ENCODE peak calls at places on chromosomes 7 and 10, in nine cellular contexts. F is A549, O is PC-9, N is upper lobe of left lung, G is DND-41, U is IMR-90, D is prostate gland, T is H9, Y is body of pancreas. E is an unnamed sample.

GRCh38 chr7:69814421-69814962 is 216.2 kb downstream of the AUTS2 start:
- DNase-seq in Y (no peak), D (no peak), F (no peak), T (peak; percentile 32), G (no peak), N (peak; percentile 54), U (no peak), O (no peak), E (no peak)

GRCh38 chr7:24980695-24981543 is 941 bp upstream of the OSBPL3 start:
- DNase-seq in O (peak; percentile 53), N (peak; percentile 85), T (peak; percentile 49), U (peak; percentile 36), F (peak; percentile 34), D (no peak), G (no peak), Y (peak; percentile 37), E (peak; percentile 51)

GRCh38 chr7:138208010-138208634 is 131.9 kb downstream of the AKR1D1 start:
- DNase-seq in T (peak; percentile 40), Y (no peak), U (no peak), F (no peak), O (no peak), N (no peak), G (no peak), D (no peak), E (no peak)

GRCh38 chr7:148095066-148095465 is 495.5 kb upstream of the C7orf33 start:
- DNase-seq in F (no peak), D (no peak), N (no peak), O (no peak), U (no peak), T (no peak), G (no peak), Y (no peak), E (no peak)

GRCh38 chr7:40133561-40134427 is 628 bp downstream of the MPLKIP start:
- DNase-seq in N (peak; percentile 91), F (no peak), T (no peak), O (no peak), U (peak; percentile 4), D (no peak), Y (no peak), G (no peak), E (no peak)

GRCh38 chr7:6162331-6162620 is 110.1 kb downstream of the CYTH3 start:
- DNase-seq in T (no peak), G (no peak), D (no peak), O (no peak), Y (no peak), F (no peak), U (no peak), N (peak; percentile 65), E (no peak)

GRCh38 chr10:73469579-73469978 is 26.2 kb downstream of the PPP3CB start:
- DNase-seq in G (no peak), T (no peak), D (no peak), N (no peak), O (no peak), F (no peak), U (no peak), Y (no peak), E (no peak)

GRCh38 chr7:37683263-37684120 is at the start of gene GPR141:
- DNase-seq in F (no peak), N (no peak), G (no peak), U (no peak), Y (no peak), T (no peak), D (no peak), O (no peak), E (no peak)

GRCh38 chr7:78203042-78203720 is 404.6 kb downstream of the PHTF2 start:
- DNase-seq in D (no peak), T (no peak), N (no peak), G (no peak), Y (no peak), U (peak; percentile 18), F (no peak), O (no peak), E (no peak)

GRCh38 chr10:57880441-57881301 is 387.0 kb downstream of the IPMK start:
- DNase-seq in O (no peak), D (no peak), U (no peak), Y (no peak), T (no peak), N (no peak), F (no peak), G (no peak), E (no peak)

GRCh38 chr7:8291742-8292141 is 29.8 kb upstream of the ICA1 start:
- DNase-seq in N (no peak), T (no peak), D (no peak), Y (no peak), U (no peak), G (no peak), O (no peak), F (no peak), E (no peak)

GRCh38 chr10:11782793-11783557 is 40.2 kb upstream of the PROSER2 start:
- DNase-seq in G (no peak), U (peak; percentile 58), N (no peak), D (peak; percentile 43), F (peak; percentile 63), O (peak; percentile 11), Y (no peak), T (no peak), E (peak; percentile 66)

GRCh38 chr10:35324196-35324595 is 12.1 kb upstream of the CCNY start:
- DNase-seq in O (no peak), D (no peak), G (no peak), Y (no peak), U (peak; percentile 72), T (no peak), F (no peak), N (no peak), E (peak; percentile 20)

GRCh38 chr7:106345421-106346166 is 60.8 kb upstream of the NAMPT start:
- DNase-seq in T (no peak), D (no peak), Y (no peak), G (no peak), N (no peak), U (peak; percentile 61), F (no peak), O (no peak), E (no peak)
- H3K27ac ChIP-seq in T (no peak overlapping the region), D (no peak overlapping the region), Y (peak overlapping the region; percentile 60), G (no peak overlapping the region), N (peak overlapping the region; percentile 76), U (no peak overlapping the region), F (peak overlapping the region; percentile 20), O (peak overlapping the region; percentile 98), E (no peak overlapping the region)

GRCh38 chr10:18660816-18661431 is 1.7 kb downstream of the ARL5B start:
- DNase-seq in F (no peak), N (no peak), Y (no peak), G (no peak), U (no peak), O (no peak), T (no peak), D (no peak), E (no peak)
- H3K4me1 ChIP-seq in F (peaks cover 38% of the 10 kb centered on the region), N (peaks cover 20% of the 10 kb centered on the region), Y (peaks cover 50% of the 10 kb centered on the region), G (peaks cover 35% of the 10 kb centered on the region), U (peaks cover 9% of the 10 kb centered on the region), O (peaks cover 15% of the 10 kb centered on the region), T (peaks cover 3% of the 10 kb centered on the region), D (no peaks in the 10 kb centered on the region), E (peaks cover 17% of the 10 kb centered on the region)

DNA sequence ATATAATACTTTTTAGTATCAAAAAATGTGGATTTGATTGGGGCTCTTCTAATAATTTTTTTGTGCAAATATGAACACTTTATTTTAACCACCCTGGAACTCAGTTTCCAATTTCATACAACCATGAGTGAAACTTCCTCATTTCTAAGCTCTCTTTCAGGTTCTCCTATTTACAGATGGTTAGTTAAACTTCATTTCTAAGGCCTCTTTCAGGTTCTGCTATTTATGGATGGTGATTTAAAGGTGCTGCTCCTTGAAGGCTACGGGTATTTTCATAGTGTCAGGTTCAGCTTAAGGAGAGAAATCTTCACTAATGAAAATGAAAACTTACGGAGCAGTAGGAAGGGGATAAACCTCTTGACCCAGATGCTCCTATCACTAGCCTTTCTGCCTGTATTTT is 568.3 kb downstream of the KIF20B start:
- DNase-seq in F (no peak), Y (no peak), D (no peak), G (no peak), N (no peak), O (no peak), T (no peak), U (no peak), E (no peak)
- TF ChIP-seq CTCF in F (no peak), Y (no peak), D (no peak), G (no peak), N (no peak), O (no peak), T (no peak), U (no peak), E (no peak)

GRCh38 chr7:964401-965231 is 10.1 kb upstream of the ADAP1 start:
- DNase-seq in U (peak; percentile 25), G (no peak), T (peak; percentile 66), O (no peak), D (no peak), N (peak; percentile 73), F (peak; percentile 45), Y (no peak), E (no peak)
- H3K27ac ChIP-seq in U (no peak overlapping the region), G (no peak overlapping the region), T (no peak overlapping the region), O (no peak overlapping the region), D (no peak overlapping the region), N (peak overlapping the region; percentile 72), F (no peak overlapping the region), Y (no peak overlapping the region), E (no peak overlapping the region)

GRCh38 chr7:98771519-98772241 is 98.1 kb downstream of the TMEM130 start:
- DNase-seq in N (no peak), T (peak; percentile 45), G (no peak), D (no peak), O (no peak), U (peak; percentile 78), Y (no peak), F (no peak), E (no peak)
- H3K4me1 ChIP-seq in N (no peaks in the 10 kb centered on the region), T (peaks cover 5% of the 10 kb centered on the region), G (no peaks in the 10 kb centered on the region), D (no peaks in the 10 kb centered on the region), O (no peaks in the 10 kb centered on the region), U (peaks cover 5% of the 10 kb centered on the region), Y (no peaks in the 10 kb centered on the region), F (peaks cover 4% of the 10 kb centered on the region), E (no peaks in the 10 kb centered on the region)

E was measured in foreskin keratinocyte.